ENCODE peak calls at places on chromosomes 4 and X, in ten cellular contexts. F is right atrium auricular region, E is AG09309, Q is HT1080, Y is mesendoderm, A is AG08396, G is sciatic nerve, X is foreskin fibroblast, T is substantia nigra, O is progenitor cell of endocrine pancreas. J is an unnamed sample.

GRCh38 chrX:86964321-86964720 is 553.3 kb upstream of the KLHL4 start:
- DNase-seq in F (no peak), E (no peak), Q (no peak), Y (no peak), A (no peak), G (no peak), X (no peak), T (no peak), O (no peak), J (no peak)

GRCh38 chr4:118968006-118968405 is 79.4 kb downstream of the SYNPO2 start:
- DNase-seq in F (peak), E (peak), Q (peak), Y (peak), A (peak), G (peak), X (peak), T (peak), O (no peak), J (peak)

GRCh38 chrX:7568597-7568996 is 274.4 kb upstream of the VCX start:
- DNase-seq in F (no peak), E (no peak), Q (no peak), Y (no peak), A (no peak), G (no peak), X (no peak), T (no peak), O (no peak), J (no peak)

GRCh38 chr4:1199556-1200331 is 27.4 kb upstream of the SPON2 start:
- DNase-seq in F (peak), E (no peak), Q (no peak), Y (no peak), A (no peak), G (peak), X (no peak), T (no peak), O (no peak), J (no peak)

GRCh38 chr4:158313566-158313965 is 103.3 kb downstream of the TMEM144 start:
- DNase-seq in F (no peak), E (no peak), Q (no peak), Y (no peak), A (no peak), G (no peak), X (peak), T (no peak), O (no peak), J (no peak)

GRCh38 chr4:51866835-51867234 is 23.9 kb downstream of the DCUN1D4 start:
- DNase-seq in F (no peak), E (no peak), Q (no peak), Y (no peak), A (no peak), G (no peak), X (no peak), T (no peak), O (no peak), J (no peak)

GRCh38 chrX:140815868-140816267 is 106.3 kb downstream of the LINC00632 start:
- DNase-seq in F (no peak), E (peak), Q (peak), Y (no peak), A (peak), G (no peak), X (peak), T (no peak), O (no peak), J (no peak)

GRCh38 chr4:141411936-141412335 is 191.2 kb downstream of the ZNF330 start:
- DNase-seq in F (no peak), E (no peak), Q (no peak), Y (no peak), A (no peak), G (no peak), X (no peak), T (no peak), O (no peak), J (no peak)

GRCh38 chrX:116009871-116010710 is 160.5 kb upstream of the AGTR2 start:
- DNase-seq in F (no peak), E (no peak), Q (no peak), Y (peak), A (no peak), G (no peak), X (no peak), T (no peak), O (no peak), J (no peak)

GRCh38 chrX:69120476-69120875 is 44.8 kb downstream of the PJA1 start:
- DNase-seq in F (no peak), E (no peak), Q (no peak), Y (no peak), A (no peak), G (no peak), X (no peak), T (no peak), O (no peak), J (no peak)

GRCh38 chr4:147250062-147250461 is 230.8 kb upstream of the EDNRA start:
- DNase-seq in F (no peak), E (no peak), Q (no peak), Y (peak), A (no peak), G (no peak), X (no peak), T (no peak), O (no peak), J (no peak)

GRCh38 chr4:47750771-47751170 is 87.1 kb downstream of the CORIN start:
- DNase-seq in F (no peak), E (no peak), Q (no peak), Y (no peak), A (no peak), G (no peak), X (no peak), T (no peak), O (no peak), J (no peak)

GRCh38 chrX:132741706-132742105 is 216.7 kb downstream of the HS6ST2 start:
- DNase-seq in F (no peak), E (no peak), Q (peak), Y (no peak), A (no peak), G (no peak), X (no peak), T (no peak), O (no peak), J (no peak)

GRCh38 chr4:168885416-168885815 is 124.6 kb downstream of the CBR4 start:
- DNase-seq in F (no peak), E (no peak), Q (no peak), Y (no peak), A (no peak), G (no peak), X (no peak), T (no peak), O (no peak), J (no peak)

GRCh38 chrX:38233891-38234807 is 13.5 kb upstream of the SRPX start:
- DNase-seq in F (no peak), E (peak), Q (peak), Y (peak), A (peak), G (no peak), X (peak), T (no peak), O (no peak), J (no peak)

GRCh38 chrX:154046262-154046771 is 26.6 kb upstream of the IRAK1 start:
- DNase-seq in F (peak), E (peak), Q (no peak), Y (peak), A (peak), G (no peak), X (peak), T (no peak), O (no peak), J (peak)

GRCh38 chr4:98482847-98483806 is 175.3 kb downstream of the TSPAN5 start:
- DNase-seq in F (no peak), E (no peak), Q (peak), Y (no peak), A (no peak), G (no peak), X (peak), T (no peak), O (no peak), J (no peak)

GRCh38 chr4:115781528-115782146 is 668.2 kb upstream of the NDST4 start:
- DNase-seq in F (no peak), E (no peak), Q (no peak), Y (no peak), A (no peak), G (no peak), X (no peak), T (no peak), O (no peak), J (no peak)

GRCh38 chr4:175531405-175532091 is 280.5 kb downstream of the GPM6A start:
- DNase-seq in F (no peak), E (peak), Q (peak), Y (no peak), A (peak), G (no peak), X (peak), T (no peak), O (no peak), J (peak)

GRCh38 chr4:4663028-4663427 is 121.2 kb upstream of the STX18 start:
- DNase-seq in F (no peak), E (no peak), Q (peak), Y (no peak), A (no peak), G (no peak), X (no peak), T (no peak), O (no peak), J (no peak)

J was measured in smooth muscle cell of the brain vasculature.